ENCODE peak calls at places on chromosomes 5 and 9, in ten cellular contexts. E is left lobe of liver; H is ACHN; L is COLO829; J is uterus; W is esophagus squamous epithelium; Y is KG1; V is T-helper 2 cell treated with Interferon-gamma antibody and Interleukin-4, amounts not matched to agents 5 μg/mL and 100 μg/mL, for 36 hours; I is NCI-H2081; Z is AG10803. T is an unnamed sample.
A peak's percentile ranks its signal among the peaks of the same experiment; 100 is the strongest.

GRCh38 chr5:134592141-134592746 is 40.4 kb downstream of the SAR1B start:
- DNase-seq in J (no peak), H (no peak), I (no peak), Z (peak; percentile 34), E (peak; percentile 44), Y (no peak), L (no peak), V (no peak), W (no peak), T (no peak)

GRCh38 chr5:33105521-33105941 is 335.2 kb upstream of the TARS1 start:
- DNase-seq in I (no peak), J (no peak), L (no peak), Y (no peak), W (no peak), V (no peak), Z (peak; percentile 93), H (no peak), E (no peak), T (no peak)

GRCh38 chr5:96876292-96876850 is at the start of gene ERAP2:
- DNase-seq in Y (no peak), E (no peak), Z (peak; percentile 37), I (peak; percentile 25), H (peak; percentile 67), J (no peak), L (no peak), W (no peak), V (no peak), T (no peak)

GRCh38 chr5:117803533-117803932 is 1184.8 kb downstream of the DTWD2 start:
- DNase-seq in Y (no peak), V (no peak), E (no peak), I (no peak), J (no peak), W (no peak), L (no peak), Z (peak; percentile 44), H (no peak), T (no peak)

GRCh38 chr9:89870207-89870606 is 265.4 kb downstream of the GADD45G start:
- DNase-seq in L (no peak), H (no peak), I (no peak), W (no peak), Y (no peak), J (peak; percentile 50), V (no peak), E (no peak), Z (no peak), T (no peak)

GRCh38 chr5:170095687-170096086 is 10.0 kb upstream of the FOXI1 start:
- DNase-seq in H (no peak), Y (no peak), J (no peak), Z (peak; percentile 10), I (no peak), L (no peak), W (no peak), V (no peak), E (no peak), T (no peak)

GRCh38 chr5:1227669-1228068 is 2.5 kb downstream of the SLC6A18 start:
- DNase-seq in Y (no peak), L (no peak), W (no peak), V (no peak), E (no peak), Z (peak; percentile 9), H (no peak), I (peak; percentile 36), J (no peak), T (no peak)

GRCh38 chr5:84382363-84383295 is 2.1 kb downstream of the EDIL3 start:
- DNase-seq in E (no peak), Z (peak; percentile 24), Y (peak; percentile 42), V (no peak), W (no peak), I (peak; percentile 49), H (peak; percentile 69), J (peak; percentile 31), L (no peak), T (peak; percentile 81)

GRCh38 chr5:146796144-146796543 is 82.4 kb downstream of the PPP2R2B start:
- DNase-seq in I (no peak), H (no peak), W (no peak), J (no peak), Z (no peak), L (no peak), Y (no peak), E (no peak), V (no peak), T (no peak)

GRCh38 chr9:136644343-136644592 is 18.4 kb upstream of the EGFL7 start:
- DNase-seq in L (no peak), W (peak; percentile 40), J (peak; percentile 78), E (peak; percentile 89), I (no peak), Z (peak; percentile 55), Y (peak; percentile 69), H (no peak), V (no peak), T (peak; percentile 88)

GRCh38 chr5:176596689-176597416 is 13.1 kb downstream of the GPRIN1 start:
- DNase-seq in J (no peak), Z (peak; percentile 23), L (no peak), V (peak; percentile 69), I (no peak), E (peak; percentile 61), W (no peak), Y (peak; percentile 33), H (no peak), T (no peak)

GRCh38 chr9:68775003-68775730 is 70.1 kb downstream of the PIP5K1B start:
- DNase-seq in Z (peak; percentile 15), Y (no peak), I (no peak), V (no peak), E (no peak), W (no peak), L (no peak), H (peak; percentile 14), J (no peak), T (no peak)

GRCh38 chr5:161549106-161549505 is 2.6 kb upstream of the GABRB2 start:
- DNase-seq in L (no peak), I (no peak), V (no peak), W (no peak), J (no peak), H (no peak), Y (no peak), Z (peak; percentile 6), E (no peak), T (no peak)

GRCh38 chr9:76697110-76697509 is 67.1 kb upstream of the PCA3 start:
- DNase-seq in V (no peak), L (no peak), H (no peak), E (no peak), Z (no peak), J (no peak), Y (no peak), W (no peak), I (no peak), T (no peak)

GRCh38 chr5:169777112-169777511 is 140.0 kb downstream of the DOCK2 start:
- DNase-seq in W (no peak), J (no peak), I (no peak), H (no peak), L (no peak), Y (no peak), Z (no peak), E (no peak), V (no peak), T (no peak)

GRCh38 chr5:172444626-172445365 is 9.5 kb downstream of the SH3PXD2B start:
- DNase-seq in W (no peak), V (no peak), Y (no peak), E (no peak), L (no peak), J (peak; percentile 38), I (no peak), Z (no peak), H (no peak), T (no peak)

T was measured in coronary artery.